ENCODE peak calls at places on chromosomes 7 and 10, in seven cellular contexts. Q is activated T-cell treated with anti-CD3 and anti-CD28 coated beads for 24 hours; E is ascending aorta; L is ureter; D is stimulated activated CD4-positive, alpha-beta T cell treated with anti-CD3 and anti-CD28 coated beads, Interleukin-4, amount 100 ng/mL, for 1 hour; K is NCI-H460; P is NB4. H is an unnamed sample.

GRCh38 chr10:103199498-103199897 is 6.4 kb upstream of the NT5C2 start:
- DNase-seq in Q (no peak), D (no peak), L (no peak), P (peak), E (no peak), K (no peak), H (no peak)

GRCh38 chr10:57338823-57339558 is 928.7 kb downstream of the IPMK start:
- DNase-seq in Q (no peak), E (no peak), L (no peak), K (peak), D (no peak), P (peak), H (no peak)

GRCh38 chr10:78909268-78909667 is 159.5 kb upstream of the ZMIZ1 start:
- DNase-seq in D (no peak), P (no peak), L (no peak), K (no peak), E (no peak), Q (no peak), H (no peak)

GRCh38 chr10:97842658-97843295 is 6.9 kb upstream of the GOLGA7B start:
- DNase-seq in K (no peak), E (no peak), L (no peak), P (peak), Q (no peak), D (no peak), H (no peak)

GRCh38 chr10:77905086-77905735 is 21.3 kb downstream of the DLG5 start:
- DNase-seq in Q (no peak), L (no peak), D (no peak), E (no peak), K (no peak), P (no peak), H (no peak)

GRCh38 chr7:90495241-90495640 is 25.8 kb downstream of the PTTG1IP2 start:
- DNase-seq in E (no peak), D (no peak), K (no peak), Q (no peak), L (no peak), P (no peak), H (no peak)

GRCh38 chr10:31697271-31698168 is 231.1 kb downstream of the ARHGAP12 start:
- DNase-seq in L (peak), K (peak), E (peak), P (no peak), Q (no peak), D (no peak), H (peak)

GRCh38 chr10:107214261-107214660 is 49.8 kb upstream of the SORCS1 start:
- DNase-seq in E (no peak), L (no peak), P (no peak), K (no peak), D (no peak), Q (no peak), H (no peak)

GRCh38 chr7:157514746-157515145 is 177.9 kb downstream of the DNAJB6 start:
- DNase-seq in K (no peak), P (no peak), D (no peak), L (no peak), Q (no peak), E (no peak), H (no peak)

GRCh38 chr7:108299251-108300014 is 156.8 kb downstream of the NRCAM start:
- DNase-seq in P (no peak), Q (no peak), E (no peak), D (no peak), K (peak), L (no peak), H (no peak)

GRCh38 chr10:14413583-14413982 is 82.9 kb upstream of the FRMD4A start:
- DNase-seq in K (no peak), E (no peak), D (no peak), Q (no peak), L (no peak), P (no peak), H (no peak)

GRCh38 chr7:158273138-158273651 is 314.4 kb downstream of the PTPRN2 start:
- DNase-seq in L (no peak), P (no peak), E (no peak), D (no peak), K (no peak), Q (no peak), H (no peak)

GRCh38 chr10:76086571-76087260 is 655.3 kb downstream of the LRMDA start:
- DNase-seq in Q (no peak), L (peak), K (no peak), E (peak), P (peak), D (no peak), H (peak)

GRCh38 chr7:96212474-96212873 is 109.4 kb downstream of the SLC25A13 start:
- DNase-seq in D (no peak), P (no peak), Q (no peak), L (no peak), K (no peak), E (no peak), H (no peak)

GRCh38 chr7:6385110-6385792 is 62.5 kb downstream of the DAGLB start:
- DNase-seq in P (no peak), Q (no peak), E (no peak), L (no peak), D (no peak), K (peak), H (peak)

GRCh38 chr10:133252223-133252552 is 14.5 kb downstream of the VENTX start:
- DNase-seq in K (no peak), D (no peak), E (no peak), L (no peak), Q (no peak), P (no peak), H (no peak)

GRCh38 chr7:20198295-20198694 is 18.9 kb downstream of the MACC1 start:
- DNase-seq in D (no peak), L (no peak), Q (no peak), K (no peak), P (no peak), E (no peak), H (no peak)

GRCh38 chr7:135349746-135350145 is 116.1 kb downstream of the STRA8 start:
- DNase-seq in L (no peak), K (no peak), E (no peak), D (no peak), P (no peak), Q (no peak), H (no peak)

GRCh38 chr10:557792-558328 is 131.6 kb downstream of the DIP2C start:
- DNase-seq in D (no peak), Q (no peak), L (no peak), P (no peak), E (no peak), K (no peak), H (no peak)

GRCh38 chr7:13832346-13832745 is 157.1 kb downstream of the ETV1 start:
- DNase-seq in E (no peak), P (no peak), K (no peak), D (no peak), Q (no peak), L (no peak), H (no peak)

GRCh38 chr10:104090597-104090996 is 4.9 kb upstream of the COL17A1 start:
- DNase-seq in P (no peak), E (no peak), D (no peak), L (no peak), K (no peak), Q (no peak), H (no peak)